ENCODE peak calls at places on chromosomes 6 and 20, in six cellular contexts. P is BE2C; X is CD8-positive, alpha-beta T cell; N is neuronal stem cell; W is ascending aorta; Y is neural progenitor cell. O is an unnamed sample. For H3K9me3, the result is how much of the 10 kb centered on the place peaks cover.

GRCh38 chr20:24695529-24696225 is 226.2 kb downstream of the SYNDIG1 start:
- DNase-seq in P (no peak), X (no peak), N (no peak), W (no peak), Y (no peak), O (no peak)

GRCh38 chr6:100695445-100695844 is 185.7 kb downstream of the ASCC3 start:
- DNase-seq in P (no peak), X (no peak), N (no peak), W (no peak), Y (no peak), O (no peak)

GRCh38 chr6:2245103-2245953 is at the start of gene GMDS:
- DNase-seq in P (peak), X (peak), N (peak), W (peak), Y (peak), O (peak)

GRCh38 chr20:51480507-51481270 is 61.8 kb downstream of the NFATC2 start:
- DNase-seq in P (no peak), X (peak), N (no peak), W (no peak), Y (no peak), O (no peak)

GRCh38 chr20:34713194-34713943 is 9.2 kb downstream of the TP53INP2 start:
- DNase-seq in P (peak), X (no peak), N (no peak), W (no peak), Y (no peak), O (no peak)

GRCh38 chr6:78947962-78948361 is 80.6 kb downstream of the IRAK1BP1 start:
- DNase-seq in P (no peak), X (no peak), N (no peak), W (no peak), Y (no peak), O (no peak)

GRCh38 chr6:37667050-37667814 is 30.5 kb downstream of the MDGA1 start:
- DNase-seq in P (no peak), X (no peak), N (no peak), W (no peak), Y (no peak), O (no peak)

GRCh38 chr6:48568856-48569255 is 457.9 kb upstream of the PTCHD4 start:
- DNase-seq in P (no peak), X (no peak), N (no peak), W (no peak), Y (no peak), O (no peak)

GRCh38 chr20:49405062-49405683 is 77.3 kb downstream of the KCNB1 start:
- DNase-seq in P (no peak), X (no peak), N (no peak), W (no peak), Y (peak), O (no peak)

GRCh38 chr6:159602370-159603185 is 90.5 kb downstream of the SOD2 start:
- DNase-seq in P (no peak), X (no peak), N (no peak), W (no peak), Y (no peak), O (no peak)

GRCh38 chr6:116028233-116028632 is 32.5 kb downstream of the FRK start:
- DNase-seq in P (no peak), X (no peak), N (no peak), W (no peak), Y (no peak), O (no peak)

GRCh38 chr6:36444470-36444869 is 1.7 kb downstream of the KCTD20 start:
- DNase-seq in P (no peak), X (no peak), N (no peak), W (no peak), Y (no peak), O (no peak)

GRCh38 chr20:38617830-38618196 is 16.2 kb downstream of the ARHGAP40 start:
- DNase-seq in P (no peak), X (no peak), N (no peak), W (no peak), Y (no peak), O (no peak)

GRCh38 chr20:37299718-37300529 is 10.5 kb downstream of the MANBAL start:
- DNase-seq in P (no peak), X (no peak), N (no peak), W (no peak), Y (no peak), O (no peak)

GRCh38 chr20:52104546-52105044 is 87.0 kb downstream of the ZFP64 start:
- DNase-seq in P (no peak), X (no peak), N (peak), W (no peak), Y (peak), O (no peak)

GRCh38 chr6:27591660-27592059 is 118.8 kb upstream of the ZNF184 start:
- DNase-seq in P (peak), X (no peak), N (peak), W (no peak), Y (peak), O (no peak)

GRCh38 chr20:63117151-63117550 is 98.8 kb downstream of the YTHDF1 start:
- DNase-seq in P (peak), X (no peak), N (no peak), W (no peak), Y (no peak), O (no peak)

GRCh38 chr20:32968833-32969241 is 35.4 kb downstream of the SUN5 start:
- DNase-seq in P (no peak), X (peak), N (no peak), W (no peak), Y (no peak), O (no peak)

GRCh38 chr20:62416651-62417637 is 9.9 kb upstream of the CABLES2 start:
- DNase-seq in P (no peak), X (no peak), N (no peak), W (no peak), Y (no peak), O (no peak)

GRCh38 chr6:41970436-41970846 is 28.8 kb upstream of the CCND3 start:
- DNase-seq in P (no peak), X (no peak), N (no peak), W (peak), Y (no peak), O (no peak)

GRCh38 chr20:18669241-18670019 is 81.6 kb downstream of the DTD1 start:
- DNase-seq in P (no peak), X (no peak), N (no peak), W (no peak), Y (no peak), O (no peak)

GRCh38 chr6:1906625-1907024 is 296.9 kb downstream of the FOXC1 start:
- DNase-seq in P (no peak), X (no peak), N (no peak), W (no peak), Y (peak), O (no peak)

GRCh38 chr6:90277301-90278011 is 19.2 kb downstream of the BACH2 start:
- DNase-seq in P (no peak), X (no peak), N (no peak), W (no peak), Y (no peak), O (no peak)

GRCh38 chr6:37006793-37007339 is 1.4 kb downstream of the FGD2 start:
- DNase-seq in P (no peak), X (no peak), N (no peak), W (no peak), Y (no peak), O (no peak)

DNA sequence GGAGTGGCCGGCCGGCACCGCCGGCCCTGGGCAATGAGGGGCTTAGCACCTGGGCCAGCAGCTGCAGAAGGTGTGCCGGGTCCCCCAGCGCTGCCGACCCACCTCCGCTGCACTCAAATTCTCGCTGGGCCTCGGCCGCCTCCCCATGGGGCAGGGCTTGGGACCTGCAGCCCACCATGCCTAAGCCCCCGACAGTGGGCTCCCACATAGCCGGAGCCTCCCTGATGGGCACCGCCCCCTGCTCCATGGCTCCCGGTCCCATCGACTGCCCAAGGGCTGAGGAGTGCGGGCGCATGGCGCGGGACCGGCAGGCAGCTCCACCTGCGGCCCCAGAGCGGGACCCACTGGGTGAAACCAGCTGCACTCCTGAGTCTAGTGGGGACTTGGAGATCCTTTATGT is 13.8 kb downstream of the SPINT4 start:
- DNase-seq in P (no peak), X (no peak), N (no peak), W (no peak), Y (no peak), O (no peak)
- H3K9me3 ChIP-seq in P (under half), X (under half), N (under half), W (under half), Y (under half), O (under half)

GRCh38 chr6:23006656-23007055 is 437.3 kb downstream of the HDGFL1 start:
- DNase-seq in P (no peak), X (no peak), N (no peak), W (no peak), Y (no peak), O (no peak)
- H3K9me3 ChIP-seq in P (under half), X (under half), N (under half), W (under half), Y (under half), O (under half)

DNA sequence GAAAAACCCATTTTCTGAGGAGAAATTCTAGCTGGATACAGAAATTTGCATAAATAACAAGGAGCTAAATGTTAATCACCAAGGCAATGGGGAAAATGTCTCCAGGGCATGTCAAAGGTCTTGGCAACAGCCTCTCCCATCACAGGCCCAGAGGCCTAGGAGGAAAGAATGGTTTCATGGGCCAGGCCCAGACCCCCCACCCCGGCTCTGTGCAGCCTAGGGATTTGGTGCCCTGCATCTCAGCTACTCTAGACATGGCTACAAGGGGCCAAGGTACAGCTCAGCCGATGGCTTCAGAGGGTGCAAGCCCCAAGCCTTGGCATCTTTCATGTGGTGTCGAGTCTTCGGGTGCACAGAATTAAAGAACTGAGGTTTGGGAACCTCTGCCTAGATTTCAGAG is 321.2 kb upstream of the ID4 start:
- DNase-seq in P (no peak), X (no peak), N (no peak), W (no peak), Y (no peak), O (no peak)
- H3K9me3 ChIP-seq in P (under half), X (under half), N (under half), W (under half), Y (under half), O (under half)

GRCh38 chr20:31237763-31238162 is 19.7 kb upstream of the DEFB115 start:
- DNase-seq in P (no peak), X (no peak), N (no peak), W (no peak), Y (no peak), O (no peak)
- H3K9me3 ChIP-seq in P (under half), X (under half), N (under half), W (under half), Y (half or more), O (under half)